ENCODE peak calls at places on chromosomes 16 and 17, in seven cellular contexts. W, T, V, K, G, U and C are unnamed samples.

GRCh38 chr17:63497708-63498483 is 21.0 kb downstream of the ACE start:
- DNase-seq in G (no peak), K (no peak), T (no peak), U (peak), W (no peak), V (peak), C (no peak)

GRCh38 chr16:73170587-73170986 is 122.7 kb upstream of the ZFHX3 start:
- DNase-seq in K (no peak), U (no peak), W (no peak), V (no peak), T (no peak), G (no peak), C (no peak)

GRCh38 chr17:77164483-77165030 is 23.8 kb downstream of the SEC14L1 start:
- DNase-seq in T (no peak), G (no peak), U (peak), V (no peak), K (no peak), W (no peak), C (no peak)

GRCh38 chr17:16250635-16251034 is 33.6 kb downstream of the PIGL start:
- DNase-seq in G (no peak), U (no peak), T (no peak), V (no peak), K (no peak), W (peak), C (peak)

GRCh38 chr17:31327534-31328526 is 6.4 kb upstream of the EVI2A start:
- DNase-seq in U (no peak), T (no peak), G (no peak), K (no peak), V (peak), W (no peak), C (peak)

GRCh38 chr17:73856585-73856984 is 212.3 kb upstream of the SDK2 start:
- DNase-seq in W (no peak), U (peak), V (no peak), K (no peak), T (no peak), G (no peak), C (no peak)

GRCh38 chr17:33949100-33949499 is 306.0 kb upstream of the CCL2 start:
- DNase-seq in T (no peak), U (peak), V (no peak), W (no peak), K (no peak), G (no peak), C (no peak)

GRCh38 chr17:80717661-80718060 is 173.0 kb downstream of the RPTOR start:
- DNase-seq in T (no peak), W (no peak), U (no peak), G (no peak), K (no peak), V (no peak), C (no peak)

GRCh38 chr17:4182043-4182442 is 39.0 kb downstream of the CYB5D2 start:
- DNase-seq in W (no peak), K (no peak), V (no peak), U (no peak), T (no peak), G (no peak), C (no peak)

GRCh38 chr17:7251330-7252175 is at the start of gene CTDNEP1:
- DNase-seq in V (peak), T (peak), U (peak), W (peak), K (peak), G (peak), C (peak)

GRCh38 chr17:66684716-66685115 is 150.2 kb upstream of the CACNG5 start:
- DNase-seq in V (no peak), U (no peak), G (no peak), T (no peak), W (no peak), K (no peak), C (no peak)

GRCh38 chr17:1153795-1154546 is 25.8 kb downstream of the ABR start:
- DNase-seq in K (peak), V (peak), G (peak), T (no peak), W (no peak), U (peak), C (no peak)

GRCh38 chr16:72937916-72938315 is 110.0 kb downstream of the ZFHX3 start:
- DNase-seq in K (no peak), V (no peak), U (no peak), G (no peak), W (no peak), T (no peak), C (no peak)

GRCh38 chr17:78384479-78385175 is 6.2 kb downstream of the PGS1 start:
- DNase-seq in K (no peak), U (no peak), V (no peak), W (no peak), T (no peak), G (no peak), C (no peak)

GRCh38 chr17:73013816-73014663 is 78.4 kb downstream of the SLC39A11 start:
- DNase-seq in U (no peak), V (peak), K (no peak), G (no peak), T (no peak), W (no peak), C (peak)

GRCh38 chr16:58417035-58417434 is 24.8 kb downstream of the GINS3 start:
- DNase-seq in G (no peak), K (no peak), V (no peak), U (no peak), T (no peak), W (no peak), C (no peak)

GRCh38 chr16:89098767-89099430 is 5.2 kb downstream of the ACSF3 start:
- DNase-seq in V (no peak), T (no peak), U (no peak), K (no peak), W (no peak), G (no peak), C (no peak)

GRCh38 chr16:71569621-71570020 is 7.3 kb downstream of the TAT start:
- DNase-seq in W (no peak), V (no peak), T (no peak), U (no peak), K (no peak), G (no peak), C (no peak)

GRCh38 chr16:88073201-88073721 is 122.0 kb downstream of the BANP start:
- DNase-seq in K (no peak), T (no peak), G (no peak), W (no peak), V (no peak), U (no peak), C (no peak)

GRCh38 chr16:4690946-4691665 is 2.3 kb upstream of the NUDT16L1 start:
- DNase-seq in K (no peak), U (no peak), W (no peak), G (no peak), V (no peak), T (peak), C (no peak)

GRCh38 chr17:32302037-32302436 is 36.4 kb downstream of the RHBDL3 start:
- DNase-seq in T (no peak), U (no peak), K (no peak), V (no peak), W (no peak), G (no peak), C (no peak)

GRCh38 chr16:64982581-64982980 is 139.3 kb downstream of the CDH11 start:
- DNase-seq in V (no peak), K (no peak), T (no peak), U (no peak), W (no peak), G (no peak), C (peak)

GRCh38 chr17:38554430-38555350 is 51.1 kb downstream of the SRCIN1 start:
- DNase-seq in U (no peak), T (no peak), W (no peak), G (no peak), V (peak), K (no peak), C (no peak)

GRCh38 chr17:49567104-49567521 is 8.6 kb upstream of the NXPH3 start:
- DNase-seq in K (peak), V (no peak), T (no peak), U (no peak), G (no peak), W (no peak), C (no peak)

GRCh38 chr16:2149630-2150417 is 1.4 kb downstream of the RAB26 start:
- DNase-seq in T (no peak), G (no peak), W (no peak), V (peak), K (no peak), U (no peak), C (no peak)
- H3K4me3 ChIP-seq in T (no peak), G (no peak), W (peak), V (peak), K (no peak), U (peak), C (peak)

GRCh38 chr17:61196302-61196704 is 203.3 kb upstream of the TBX2 start:
- DNase-seq in W (no peak), V (no peak), T (no peak), G (no peak), U (no peak), K (no peak), C (no peak)
- H3K4me3 ChIP-seq in W (no peak), V (no peak), T (no peak), G (no peak), U (no peak), K (no peak), C (no peak)

DNA sequence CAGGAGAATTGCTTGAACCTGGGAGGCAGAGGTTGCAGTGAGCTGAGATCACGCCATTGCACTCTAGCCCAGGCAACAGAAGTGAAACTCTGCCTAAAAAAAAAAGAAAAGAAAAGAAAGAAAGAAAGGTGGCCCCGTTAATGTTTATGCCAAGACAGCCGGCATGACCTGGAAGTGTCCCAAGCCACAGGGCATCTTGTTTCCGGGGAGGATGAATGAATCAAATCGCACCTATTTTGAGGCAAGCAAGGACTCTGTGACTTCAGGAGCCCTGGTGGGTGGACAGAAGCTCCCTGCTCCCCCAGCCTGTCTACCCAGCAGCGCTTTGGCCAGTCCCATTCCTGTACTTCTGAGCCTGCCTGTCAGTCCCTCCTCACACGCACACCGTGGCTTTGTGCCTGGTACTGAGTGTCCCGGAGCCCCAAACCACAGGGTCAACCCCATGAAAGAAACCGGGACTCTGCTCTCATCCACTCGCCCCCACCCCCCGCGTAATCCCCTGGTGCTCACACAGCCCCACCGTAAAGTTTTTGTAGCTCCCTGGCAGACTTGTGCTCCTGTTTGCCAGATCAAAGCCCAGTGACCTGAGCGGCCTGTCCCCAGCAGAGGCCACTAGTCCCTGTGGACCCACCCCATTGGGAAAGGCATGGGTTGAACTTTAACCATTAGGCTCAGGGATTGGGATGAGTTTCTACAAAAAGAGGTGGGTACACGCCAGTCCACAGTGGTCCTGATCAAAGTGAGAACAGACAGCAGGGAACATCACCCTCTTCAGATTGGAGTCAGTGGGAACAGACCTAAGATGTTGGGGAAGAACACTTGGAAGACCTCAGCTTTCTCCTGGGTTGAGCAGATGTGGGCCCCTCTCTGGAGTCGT is 19.3 kb downstream of the CD2BP2 start:
- DNase-seq in U (no peak), G (no peak), K (no peak), T (peak), V (peak), W (peak), C (no peak)
- H3K4me3 ChIP-seq in U (peak), G (peak), K (peak), T (peak), V (peak), W (peak), C (peak)

GRCh38 chr16:50245417-50246298 is 20.7 kb upstream of the ADCY7 start:
- DNase-seq in V (peak), T (no peak), G (no peak), K (no peak), W (peak), U (peak), C (no peak)

GRCh38 chr16:50244140-50244503 is 22.2 kb upstream of the ADCY7 start:
- DNase-seq in G (no peak), K (no peak), W (no peak), U (no peak), V (peak), T (no peak), C (no peak)

GRCh38 chr16:50246299-50247122 is 19.8 kb upstream of the ADCY7 start:
- DNase-seq in G (no peak), U (peak), W (no peak), K (no peak), T (no peak), V (no peak), C (no peak)

GRCh38 chr16:50247123-50247905 is 19.0 kb upstream of the ADCY7 start:
- DNase-seq in V (no peak), K (no peak), U (no peak), T (no peak), W (no peak), G (no peak), C (no peak)

GRCh38 chr16:50244504-50245416 is 21.6 kb upstream of the ADCY7 start:
- DNase-seq in V (peak), U (peak), G (no peak), K (no peak), T (no peak), W (no peak), C (no peak)
- H3K4me3 ChIP-seq in V (peak), U (peak), G (peak), K (no peak), T (peak), W (peak), C (peak)